ENCODE peak calls at places on chromosomes 12 and 14, in seven cellular contexts. One of them, this sample, is unnamed.

GRCh38 chr14:26389646-26390508 is 208.0 kb downstream of the NOVA1 start:
- DNase-seq in adrenal gland: no peak
- DNase-seq in A549: no peak
- DNase-seq in transverse colon: no peak
- DNase-seq in lower leg skin: no peak
- DNase-seq in stomach: no peak
- DNase-seq in IMR-90: peak; percentile 4
- DNase-seq in this sample: no peak

GRCh38 chr14:72699433-72699832 is 194.5 kb downstream of the DPF3 start:
- DNase-seq in adrenal gland: no peak
- DNase-seq in A549: no peak
- DNase-seq in transverse colon: no peak
- DNase-seq in lower leg skin: no peak
- DNase-seq in stomach: no peak
- DNase-seq in IMR-90: no peak
- DNase-seq in this sample: no peak

GRCh38 chr14:30990766-30991165 is 34.7 kb upstream of the AP4S1 start:
- DNase-seq in adrenal gland: no peak
- DNase-seq in A549: no peak
- DNase-seq in transverse colon: no peak
- DNase-seq in lower leg skin: no peak
- DNase-seq in stomach: no peak
- DNase-seq in IMR-90: peak; percentile 54
- DNase-seq in this sample: no peak

GRCh38 chr14:28635387-28635786 is 131.2 kb upstream of the FOXG1 start:
- DNase-seq in adrenal gland: no peak
- DNase-seq in A549: peak; percentile 29
- DNase-seq in transverse colon: no peak
- DNase-seq in lower leg skin: no peak
- DNase-seq in stomach: no peak
- DNase-seq in IMR-90: peak; percentile 16
- DNase-seq in this sample: no peak

GRCh38 chr14:24438198-24439095 is 4.1 kb downstream of the SDR39U1 start:
- DNase-seq in adrenal gland: no peak
- DNase-seq in A549: no peak
- DNase-seq in transverse colon: no peak
- DNase-seq in lower leg skin: no peak
- DNase-seq in stomach: no peak
- DNase-seq in IMR-90: no peak
- DNase-seq in this sample: no peak

GRCh38 chr14:58690801-58691516 is 53.2 kb downstream of the DACT1 start:
- DNase-seq in adrenal gland: no peak
- DNase-seq in A549: no peak
- DNase-seq in transverse colon: peak; percentile 91
- DNase-seq in lower leg skin: no peak
- DNase-seq in stomach: peak; percentile 70
- DNase-seq in IMR-90: no peak
- DNase-seq in this sample: no peak

GRCh38 chr14:89241934-89242670 is 174.9 kb downstream of the FOXN3 start:
- DNase-seq in adrenal gland: peak; percentile 51
- DNase-seq in A549: no peak
- DNase-seq in transverse colon: no peak
- DNase-seq in lower leg skin: no peak
- DNase-seq in stomach: no peak
- DNase-seq in IMR-90: no peak
- DNase-seq in this sample: no peak

GRCh38 chr12:52680363-52680762 is at the start of gene KRT1:
- DNase-seq in adrenal gland: no peak
- DNase-seq in A549: no peak
- DNase-seq in transverse colon: no peak
- DNase-seq in lower leg skin: no peak
- DNase-seq in stomach: no peak
- DNase-seq in IMR-90: no peak
- DNase-seq in this sample: no peak

GRCh38 chr14:50303744-50304471 is 8.1 kb downstream of the L2HGDH start:
- DNase-seq in adrenal gland: no peak
- DNase-seq in A549: no peak
- DNase-seq in transverse colon: no peak
- DNase-seq in lower leg skin: no peak
- DNase-seq in stomach: peak; percentile 73
- DNase-seq in IMR-90: peak; percentile 28
- DNase-seq in this sample: no peak

GRCh38 chr12:52057614-52057939 is 6.3 kb downstream of the NR4A1 start:
- DNase-seq in adrenal gland: no peak
- DNase-seq in A549: peak; percentile 55
- DNase-seq in transverse colon: no peak
- DNase-seq in lower leg skin: no peak
- DNase-seq in stomach: no peak
- DNase-seq in IMR-90: no peak
- DNase-seq in this sample: no peak

GRCh38 chr12:52054231-52054837 is 3.1 kb downstream of the NR4A1 start:
- DNase-seq in adrenal gland: peak; percentile 79
- DNase-seq in A549: peak; percentile 68
- DNase-seq in transverse colon: peak; percentile 58
- DNase-seq in lower leg skin: no peak
- DNase-seq in stomach: peak; percentile 62
- DNase-seq in IMR-90: no peak
- DNase-seq in this sample: no peak

GRCh38 chr14:21711360-21711961 is 37.8 kb upstream of the OR4E1 start:
- DNase-seq in adrenal gland: no peak
- DNase-seq in A549: peak; percentile 62
- DNase-seq in transverse colon: peak; percentile 13
- DNase-seq in lower leg skin: no peak
- DNase-seq in stomach: no peak
- DNase-seq in IMR-90: peak; percentile 53
- DNase-seq in this sample: peak; percentile 26

GRCh38 chr12:89166525-89166934 is 185.8 kb downstream of the DUSP6 start:
- DNase-seq in adrenal gland: no peak
- DNase-seq in A549: peak; percentile 36
- DNase-seq in transverse colon: no peak
- DNase-seq in lower leg skin: no peak
- DNase-seq in stomach: no peak
- DNase-seq in IMR-90: peak; percentile 60
- DNase-seq in this sample: no peak

GRCh38 chr12:57235012-57235727 is 5.7 kb downstream of the SHMT2 start:
- DNase-seq in adrenal gland: peak; percentile 72
- DNase-seq in A549: no peak
- DNase-seq in transverse colon: no peak
- DNase-seq in lower leg skin: no peak
- DNase-seq in stomach: peak; percentile 77
- DNase-seq in IMR-90: peak; percentile 60
- DNase-seq in this sample: no peak

GRCh38 chr14:93332032-93332852 is 594 bp downstream of the BTBD7 start:
- DNase-seq in adrenal gland: peak; percentile 67
- DNase-seq in A549: peak; percentile 20
- DNase-seq in transverse colon: peak; percentile 73
- DNase-seq in lower leg skin: peak; percentile 88
- DNase-seq in stomach: peak; percentile 74
- DNase-seq in IMR-90: peak; percentile 49
- DNase-seq in this sample: peak; percentile 48

GRCh38 chr14:34593740-34594375 is 36.1 kb downstream of the SNX6 start:
- DNase-seq in adrenal gland: peak; percentile 42
- DNase-seq in A549: no peak
- DNase-seq in transverse colon: no peak
- DNase-seq in lower leg skin: peak; percentile 73
- DNase-seq in stomach: no peak
- DNase-seq in IMR-90: peak; percentile 83
- DNase-seq in this sample: peak; percentile 28

GRCh38 chr14:65101631-65102440 is 481 bp downstream of the MAX start:
- DNase-seq in adrenal gland: no peak
- DNase-seq in A549: no peak
- DNase-seq in transverse colon: peak; percentile 34
- DNase-seq in lower leg skin: peak; percentile 88
- DNase-seq in stomach: peak; percentile 30
- DNase-seq in IMR-90: no peak
- DNase-seq in this sample: peak; percentile 15
- TF ChIP-seq POLR2A in adrenal gland: no peak
- TF ChIP-seq POLR2A in A549: no peak
- TF ChIP-seq POLR2A in transverse colon: no peak
- TF ChIP-seq POLR2A in lower leg skin: no peak
- TF ChIP-seq POLR2A in stomach: no peak
- TF ChIP-seq POLR2A in IMR-90: no peak
- TF ChIP-seq POLR2A in this sample: no peak

GRCh38 chr12:115849262-115849943 is 428.1 kb downstream of the MED13L start:
- DNase-seq in adrenal gland: no peak
- DNase-seq in A549: no peak
- DNase-seq in transverse colon: no peak
- DNase-seq in lower leg skin: no peak
- DNase-seq in stomach: no peak
- DNase-seq in IMR-90: no peak
- DNase-seq in this sample: no peak
- H3K4me3 ChIP-seq in adrenal gland: no peak overlapping the region
- H3K4me3 ChIP-seq in A549: no peak overlapping the region
- H3K4me3 ChIP-seq in transverse colon: no peak overlapping the region
- H3K4me3 ChIP-seq in lower leg skin: no peak overlapping the region
- H3K4me3 ChIP-seq in stomach: no peak overlapping the region
- H3K4me3 ChIP-seq in IMR-90: no peak overlapping the region
- H3K4me3 ChIP-seq in this sample: no peak overlapping the region

GRCh38 chr12:111434680-111435338 is 29.1 kb downstream of the SH2B3 start:
- DNase-seq in adrenal gland: peak; percentile 89
- DNase-seq in A549: no peak
- DNase-seq in transverse colon: peak; percentile 74
- DNase-seq in lower leg skin: peak; percentile 90
- DNase-seq in stomach: no peak
- DNase-seq in IMR-90: peak; percentile 62
- DNase-seq in this sample: peak; percentile 65
- TF ChIP-seq POLR2A in adrenal gland: no peak
- TF ChIP-seq POLR2A in A549: no peak
- TF ChIP-seq POLR2A in transverse colon: peak; percentile 52
- TF ChIP-seq POLR2A in lower leg skin: no peak
- TF ChIP-seq POLR2A in stomach: no peak
- TF ChIP-seq POLR2A in IMR-90: no peak
- TF ChIP-seq POLR2A in this sample: no peak

DNA sequence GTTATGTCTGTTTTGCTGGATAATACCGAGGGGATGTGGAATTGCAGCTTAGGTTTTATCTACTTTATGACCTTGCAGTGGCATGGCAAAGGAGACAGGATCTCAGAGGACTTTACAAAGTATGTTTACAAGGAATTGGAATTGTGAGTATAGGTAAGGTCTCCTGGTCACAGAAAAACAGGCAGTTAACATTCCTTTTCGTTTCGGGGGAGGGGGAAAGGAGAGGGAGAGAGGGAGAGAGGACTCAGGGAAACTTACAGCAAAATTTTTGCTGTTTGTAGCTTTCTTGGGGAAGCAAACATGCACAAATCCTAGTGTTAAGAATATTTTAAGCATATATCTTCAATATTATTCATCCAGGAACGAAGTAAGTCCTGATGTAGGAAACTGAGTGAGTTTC is 590.5 kb upstream of the LRFN5 start:
- DNase-seq in adrenal gland: no peak
- DNase-seq in A549: no peak
- DNase-seq in transverse colon: no peak
- DNase-seq in lower leg skin: no peak
- DNase-seq in stomach: no peak
- DNase-seq in IMR-90: no peak
- DNase-seq in this sample: no peak
- H3K4me3 ChIP-seq in adrenal gland: no peak overlapping the region
- H3K4me3 ChIP-seq in A549: no peak overlapping the region
- H3K4me3 ChIP-seq in transverse colon: no peak overlapping the region
- H3K4me3 ChIP-seq in lower leg skin: no peak overlapping the region
- H3K4me3 ChIP-seq in stomach: no peak overlapping the region
- H3K4me3 ChIP-seq in IMR-90: no peak overlapping the region
- H3K4me3 ChIP-seq in this sample: no peak overlapping the region

GRCh38 chr14:100132903-100133510 is 26.4 kb downstream of the DEGS2 start:
- DNase-seq in adrenal gland: no peak
- DNase-seq in A549: no peak
- DNase-seq in transverse colon: no peak
- DNase-seq in lower leg skin: no peak
- DNase-seq in stomach: no peak
- DNase-seq in IMR-90: no peak
- DNase-seq in this sample: no peak

GRCh38 chr14:100132161-100132902 is 27.1 kb downstream of the DEGS2 start:
- DNase-seq in adrenal gland: no peak
- DNase-seq in A549: no peak
- DNase-seq in transverse colon: no peak
- DNase-seq in lower leg skin: peak; percentile 90
- DNase-seq in stomach: no peak
- DNase-seq in IMR-90: no peak
- DNase-seq in this sample: peak; percentile 31

GRCh38 chr14:100135784-100136183 is 23.7 kb downstream of the DEGS2 start:
- DNase-seq in adrenal gland: no peak
- DNase-seq in A549: no peak
- DNase-seq in transverse colon: no peak
- DNase-seq in lower leg skin: no peak
- DNase-seq in stomach: no peak
- DNase-seq in IMR-90: no peak
- DNase-seq in this sample: no peak

GRCh38 chr14:100135073-100135472 is 24.4 kb downstream of the DEGS2 start:
- DNase-seq in adrenal gland: no peak
- DNase-seq in A549: no peak
- DNase-seq in transverse colon: no peak
- DNase-seq in lower leg skin: no peak
- DNase-seq in stomach: no peak
- DNase-seq in IMR-90: no peak
- DNase-seq in this sample: no peak

GRCh38 chr14:100134591-100134990 is 24.9 kb downstream of the DEGS2 start:
- DNase-seq in adrenal gland: no peak
- DNase-seq in A549: no peak
- DNase-seq in transverse colon: no peak
- DNase-seq in lower leg skin: no peak
- DNase-seq in stomach: peak; percentile 79
- DNase-seq in IMR-90: no peak
- DNase-seq in this sample: no peak
- TF ChIP-seq POLR2A in adrenal gland: no peak
- TF ChIP-seq POLR2A in A549: no peak
- TF ChIP-seq POLR2A in transverse colon: no peak
- TF ChIP-seq POLR2A in lower leg skin: no peak
- TF ChIP-seq POLR2A in stomach: no peak
- TF ChIP-seq POLR2A in IMR-90: no peak
- TF ChIP-seq POLR2A in this sample: no peak

DNA sequence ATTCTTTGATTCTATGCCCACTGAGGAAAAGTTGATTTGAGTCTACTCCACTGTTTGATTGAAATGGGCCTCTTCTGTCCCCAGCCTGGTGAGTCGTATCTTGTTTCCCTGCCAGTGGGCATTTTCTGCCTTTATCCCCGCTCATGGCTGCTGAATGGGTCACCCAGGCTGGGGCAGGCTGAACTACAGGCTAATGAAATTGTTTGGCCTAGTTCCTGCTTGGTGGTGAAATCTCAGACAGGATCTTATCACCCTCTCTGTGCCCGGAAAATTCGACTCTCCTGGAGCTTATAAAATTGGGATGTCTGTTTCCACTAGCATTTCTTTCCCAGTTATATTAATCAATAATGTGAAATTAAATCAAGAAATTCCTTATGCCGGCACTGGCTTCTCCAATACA is 65.0 kb downstream of the CHST11 start:
- DNase-seq in adrenal gland: peak; percentile 58
- DNase-seq in A549: no peak
- DNase-seq in transverse colon: no peak
- DNase-seq in lower leg skin: no peak
- DNase-seq in stomach: no peak
- DNase-seq in IMR-90: peak; percentile 17
- DNase-seq in this sample: no peak
- H3K4me3 ChIP-seq in adrenal gland: no peak overlapping the region
- H3K4me3 ChIP-seq in A549: no peak overlapping the region
- H3K4me3 ChIP-seq in transverse colon: no peak overlapping the region
- H3K4me3 ChIP-seq in lower leg skin: no peak overlapping the region
- H3K4me3 ChIP-seq in stomach: no peak overlapping the region
- H3K4me3 ChIP-seq in IMR-90: no peak overlapping the region
- H3K4me3 ChIP-seq in this sample: no peak overlapping the region

This sample was measured in testis.